ENCODE peak calls at places on chromosomes 4 and X, in six cellular contexts. E is NCI-H460, O is mesenteric fat pad, B is astrocyte of the spinal cord, Z is neural crest cell, N is SW480. D is an unnamed sample.

GRCh38 chrX:126165721-126166401 is at the start of gene DCAF12L2:
- DNase-seq in E (no peak), O (no peak), B (no peak), Z (peak; percentile 9), N (no peak), D (no peak)

GRCh38 chr4:118954246-118954645 is 65.6 kb downstream of the SYNPO2 start:
- DNase-seq in E (no peak), O (no peak), B (peak; percentile 53), Z (no peak), N (peak; percentile 3), D (no peak)

GRCh38 chr4:137980641-137981040 is 261.5 kb downstream of the SLC7A11 start:
- DNase-seq in E (no peak), O (no peak), B (no peak), Z (no peak), N (no peak), D (no peak)

GRCh38 chr4:3409571-3410091 is 32.1 kb upstream of the HGFAC start:
- DNase-seq in E (no peak), O (peak; percentile 80), B (no peak), Z (no peak), N (no peak), D (no peak)

GRCh38 chrX:17737707-17738001 is 361 bp downstream of the SCML1 start:
- DNase-seq in E (no peak), O (no peak), B (peak; percentile 19), Z (no peak), N (no peak), D (no peak)

GRCh38 chr4:103098746-103099421 is 750 bp downstream of the BDH2 start:
- DNase-seq in E (no peak), O (no peak), B (no peak), Z (no peak), N (no peak), D (no peak)

GRCh38 chrX:129930941-129931410 is 25.0 kb downstream of the UTP14A start:
- DNase-seq in E (no peak), O (no peak), B (no peak), Z (no peak), N (no peak), D (no peak)

GRCh38 chr4:110005461-110006056 is 92.9 kb downstream of the EGF start:
- DNase-seq in E (peak; percentile 41), O (no peak), B (peak; percentile 67), Z (no peak), N (peak; percentile 60), D (peak; percentile 2)

GRCh38 chrX:77003956-77004355 is 443.2 kb upstream of the FGF16 start:
- DNase-seq in E (no peak), O (no peak), B (peak; percentile 56), Z (no peak), N (no peak), D (no peak)

GRCh38 chr4:26384380-26385057 is 63.7 kb downstream of the RBPJ start:
- DNase-seq in E (no peak), O (no peak), B (no peak), Z (no peak), N (no peak), D (no peak)

GRCh38 chr4:95314573-95314972 is 234.2 kb downstream of the UNC5C start:
- DNase-seq in E (no peak), O (no peak), B (no peak), Z (no peak), N (no peak), D (no peak)

GRCh38 chr4:179989975-179990374 is 2253.2 kb upstream of the TENM3 start:
- DNase-seq in E (no peak), O (no peak), B (no peak), Z (no peak), N (no peak), D (no peak)

GRCh38 chrX:106919932-106920452 is at the start of gene CLDN2:
- DNase-seq in E (no peak), O (no peak), B (peak; percentile 50), Z (no peak), N (no peak), D (no peak)

GRCh38 chrX:41303013-41303412 is 30.9 kb upstream of the DDX3X start:
- DNase-seq in E (no peak), O (no peak), B (no peak), Z (no peak), N (no peak), D (no peak)

GRCh38 chr4:53563824-53564223 is 27.5 kb downstream of the LNX1 start:
- DNase-seq in E (no peak), O (no peak), B (peak; percentile 88), Z (no peak), N (peak; percentile 14), D (no peak)

GRCh38 chr4:1079711-1080265 is 33.6 kb downstream of the RNF212 start:
- DNase-seq in E (no peak), O (peak; percentile 57), B (no peak), Z (no peak), N (no peak), D (no peak)

GRCh38 chr4:101037938-101038413 is 309.4 kb downstream of the PPP3CA start:
- DNase-seq in E (no peak), O (no peak), B (peak; percentile 21), Z (no peak), N (no peak), D (no peak)

GRCh38 chr4:5206391-5206790 is 155.1 kb downstream of the STK32B start:
- DNase-seq in E (no peak), O (no peak), B (peak; percentile 81), Z (no peak), N (peak; percentile 92), D (peak; percentile 79)

GRCh38 chrX:31423575-31424284 is 351.9 kb upstream of the FTHL17 start:
- DNase-seq in E (peak; percentile 36), O (no peak), B (peak; percentile 41), Z (no peak), N (peak; percentile 13), D (peak; percentile 11)

GRCh38 chrX:142036111-142036510 is 132.4 kb downstream of the MAGEC1 start:
- DNase-seq in E (no peak), O (no peak), B (peak; percentile 66), Z (no peak), N (no peak), D (no peak)

GRCh38 chrX:117959045-117959444 is 157.6 kb downstream of the KLHL13 start:
- DNase-seq in E (no peak), O (no peak), B (no peak), Z (no peak), N (no peak), D (no peak)

GRCh38 chr4:71130827-71131603 is 137.6 kb downstream of the DCK start:
- DNase-seq in E (no peak), O (no peak), B (peak; percentile 67), Z (no peak), N (no peak), D (no peak)

GRCh38 chr4:73704314-73705055 is 35.9 kb upstream of the CXCL8 start:
- DNase-seq in E (peak; percentile 98), O (no peak), B (peak; percentile 99), Z (no peak), N (peak; percentile 10), D (peak; percentile 16)

GRCh38 chr4:94208268-94208667 is 603 bp downstream of the SMARCAD1 start:
- DNase-seq in E (no peak), O (no peak), B (no peak), Z (no peak), N (no peak), D (no peak)

GRCh38 chrX:116317409-116317808 is 119.0 kb upstream of the SLC6A14 start:
- DNase-seq in E (no peak), O (peak; percentile 43), B (peak; percentile 55), Z (no peak), N (no peak), D (no peak)

GRCh38 chrX:129772796-129773431 is 6.8 kb upstream of the SASH3 start:
- DNase-seq in E (no peak), O (no peak), B (no peak), Z (no peak), N (no peak), D (no peak)

GRCh38 chr4:87465739-87466366 is 43.5 kb downstream of the NUDT9 start:
- DNase-seq in E (peak; percentile 26), O (no peak), B (peak; percentile 64), Z (no peak), N (peak; percentile 46), D (peak; percentile 4)

GRCh38 chr4:72568959-72569718 is at the start of gene ADAMTS3:
- DNase-seq in E (no peak), O (peak; percentile 90), B (peak; percentile 66), Z (peak; percentile 59), N (no peak), D (no peak)

GRCh38 chr4:88803600-88804096 is 106.0 kb upstream of the NAP1L5 start:
- DNase-seq in E (peak; percentile 36), O (no peak), B (peak; percentile 92), Z (no peak), N (peak; percentile 19), D (no peak)

GRCh38 chr4:142690764-142691163 is 155.3 kb downstream of the INPP4B start:
- DNase-seq in E (no peak), O (no peak), B (no peak), Z (no peak), N (no peak), D (no peak)

GRCh38 chr4:145879598-145879997 is 59.0 kb downstream of the ZNF827 start:
- DNase-seq in E (no peak), O (no peak), B (peak; percentile 28), Z (no peak), N (no peak), D (no peak)

GRCh38 chr4:5884804-5885203 is 8.1 kb downstream of the CRMP1 start:
- DNase-seq in E (no peak), O (no peak), B (no peak), Z (no peak), N (peak; percentile 27), D (no peak)

GRCh38 chr4:139875456-139875855 is 209.8 kb downstream of the MGST2 start:
- DNase-seq in E (no peak), O (no peak), B (no peak), Z (peak; percentile 38), N (no peak), D (peak; percentile 98)

GRCh38 chrX:57329008-57329407 is 42.5 kb downstream of the FAAH2 start:
- DNase-seq in E (no peak), O (no peak), B (no peak), Z (no peak), N (no peak), D (no peak)